ENCODE peak calls at places on chromosome 16, in six cellular contexts. One of them, this sample, is unnamed.
A peak's percentile ranks its signal among the peaks of the same experiment; 100 is the strongest.

GRCh38 chr16:13343981-13344380 is 442.6 kb downstream of the SHISA9 start:
- DNase-seq in AG04449: no peak
- DNase-seq in germinal center: no peak
- DNase-seq in activated naive CD8-positive, alpha-beta T cell treated with anti-CD3 and anti-CD28 coated beads for 36 hours: no peak
- DNase-seq in H9: no peak
- DNase-seq in sciatic nerve: no peak
- DNase-seq in this sample: no peak

GRCh38 chr16:77835111-77835510 is 46.7 kb downstream of the VAT1L start:
- DNase-seq in AG04449: no peak
- DNase-seq in germinal center: no peak
- DNase-seq in activated naive CD8-positive, alpha-beta T cell treated with anti-CD3 and anti-CD28 coated beads for 36 hours: no peak
- DNase-seq in H9: no peak
- DNase-seq in sciatic nerve: no peak
- DNase-seq in this sample: no peak

GRCh38 chr16:24135624-24136296 is 120.4 kb upstream of the CACNG3 start:
- DNase-seq in AG04449: no peak
- DNase-seq in germinal center: no peak
- DNase-seq in activated naive CD8-positive, alpha-beta T cell treated with anti-CD3 and anti-CD28 coated beads for 36 hours: no peak
- DNase-seq in H9: peak; percentile 39
- DNase-seq in sciatic nerve: no peak
- DNase-seq in this sample: no peak

GRCh38 chr16:57235128-57236092 is 9.6 kb upstream of the ARL2BP start:
- DNase-seq in AG04449: no peak
- DNase-seq in germinal center: peak; percentile 60
- DNase-seq in activated naive CD8-positive, alpha-beta T cell treated with anti-CD3 and anti-CD28 coated beads for 36 hours: no peak
- DNase-seq in H9: no peak
- DNase-seq in sciatic nerve: no peak
- DNase-seq in this sample: no peak

GRCh38 chr16:68179855-68180254 is 56.1 kb downstream of the ESRP2 start:
- DNase-seq in AG04449: no peak
- DNase-seq in germinal center: no peak
- DNase-seq in activated naive CD8-positive, alpha-beta T cell treated with anti-CD3 and anti-CD28 coated beads for 36 hours: no peak
- DNase-seq in H9: no peak
- DNase-seq in sciatic nerve: no peak
- DNase-seq in this sample: no peak

GRCh38 chr16:89179656-89180315 is 8.2 kb downstream of the CDH15 start:
- DNase-seq in AG04449: no peak
- DNase-seq in germinal center: no peak
- DNase-seq in activated naive CD8-positive, alpha-beta T cell treated with anti-CD3 and anti-CD28 coated beads for 36 hours: no peak
- DNase-seq in H9: no peak
- DNase-seq in sciatic nerve: no peak
- DNase-seq in this sample: no peak

GRCh38 chr16:88195021-88195581 is 187.7 kb upstream of the ZNF469 start:
- DNase-seq in AG04449: no peak
- DNase-seq in germinal center: no peak
- DNase-seq in activated naive CD8-positive, alpha-beta T cell treated with anti-CD3 and anti-CD28 coated beads for 36 hours: no peak
- DNase-seq in H9: no peak
- DNase-seq in sciatic nerve: peak; percentile 51
- DNase-seq in this sample: no peak

GRCh38 chr16:85645021-85645589 is 32.0 kb downstream of the GSE1 start:
- DNase-seq in AG04449: no peak
- DNase-seq in germinal center: no peak
- DNase-seq in activated naive CD8-positive, alpha-beta T cell treated with anti-CD3 and anti-CD28 coated beads for 36 hours: no peak
- DNase-seq in H9: no peak
- DNase-seq in sciatic nerve: no peak
- DNase-seq in this sample: no peak

This sample was measured in effector memory CD8-positive, alpha-beta T cell.